ENCODE peak calls at places on chromosomes 4 and X, in ten cellular contexts. J, B, U, Y, Z, K, Q, O, P and H are unnamed samples.

GRCh38 chrX:15292861-15293260 is 22.6 kb downstream of the ASB11 start:
- DNase-seq in J (peak; percentile 12), B (no peak), U (no peak), Y (no peak), Z (no peak), K (no peak), Q (no peak), O (no peak), P (no peak), H (no peak)

GRCh38 chrX:149151805-149152757 is 353.0 kb downstream of the IDS start:
- DNase-seq in J (peak; percentile 91), B (no peak), U (no peak), Y (no peak), Z (no peak), K (peak; percentile 16), Q (peak; percentile 12), O (no peak), P (no peak), H (peak; percentile 90)

GRCh38 chrX:68365356-68365755 is 67.9 kb downstream of the OPHN1 start:
- DNase-seq in J (no peak), B (no peak), U (no peak), Y (no peak), Z (no peak), K (no peak), Q (no peak), O (no peak), P (no peak), H (peak; percentile 25)

GRCh38 chr4:107036602-107037151 is 564 bp upstream of the DKK2 start:
- DNase-seq in J (no peak), B (no peak), U (no peak), Y (no peak), Z (no peak), K (no peak), Q (no peak), O (no peak), P (no peak), H (no peak)

GRCh38 chrX:9710332-9710731 is 55.3 kb downstream of the GPR143 start:
- DNase-seq in J (no peak), B (no peak), U (no peak), Y (no peak), Z (no peak), K (no peak), Q (no peak), O (no peak), P (no peak), H (no peak)

GRCh38 chr4:165154482-165154881 is 41.8 kb upstream of the TMEM192 start:
- DNase-seq in J (no peak), B (no peak), U (no peak), Y (no peak), Z (no peak), K (no peak), Q (no peak), O (no peak), P (no peak), H (no peak)

GRCh38 chr4:119628281-119629141 is at the start of gene PDE5A:
- DNase-seq in J (peak; percentile 87), B (peak; percentile 82), U (peak; percentile 80), Y (peak; percentile 46), Z (peak; percentile 70), K (peak; percentile 54), Q (no peak), O (peak; percentile 87), P (peak; percentile 74), H (no peak)

GRCh38 chrX:29691044-29691443 is 524.3 kb upstream of the MAGEB2 start:
- DNase-seq in J (no peak), B (no peak), U (no peak), Y (no peak), Z (no peak), K (no peak), Q (no peak), O (no peak), P (no peak), H (no peak)

GRCh38 chr4:182604161-182604591 is 313.0 kb downstream of the DCTD start:
- DNase-seq in J (no peak), B (no peak), U (no peak), Y (no peak), Z (no peak), K (peak; percentile 11), Q (peak; percentile 67), O (no peak), P (no peak), H (peak; percentile 44)

GRCh38 chr4:119683518-119683917 is 54.9 kb upstream of the PDE5A start:
- DNase-seq in J (no peak), B (no peak), U (no peak), Y (no peak), Z (peak; percentile 37), K (peak; percentile 41), Q (peak; percentile 53), O (no peak), P (no peak), H (peak; percentile 24)

GRCh38 chr4:167020410-167020809 is 213.9 kb downstream of the SPOCK3 start:
- DNase-seq in J (no peak), B (no peak), U (no peak), Y (peak; percentile 5), Z (peak; percentile 11), K (no peak), Q (no peak), O (no peak), P (no peak), H (no peak)

GRCh38 chr4:185247151-185247550 is 37.8 kb downstream of the SNX25 start:
- DNase-seq in J (no peak), B (no peak), U (no peak), Y (no peak), Z (no peak), K (no peak), Q (no peak), O (no peak), P (no peak), H (no peak)

GRCh38 chr4:93659629-93660028 is 168.9 kb upstream of the ATOH1 start:
- DNase-seq in J (no peak), B (no peak), U (no peak), Y (no peak), Z (peak; percentile 1), K (no peak), Q (no peak), O (no peak), P (no peak), H (no peak)

GRCh38 chrX:68083510-68083909 is 349.8 kb downstream of the OPHN1 start:
- DNase-seq in J (no peak), B (no peak), U (no peak), Y (no peak), Z (no peak), K (no peak), Q (no peak), O (no peak), P (no peak), H (no peak)

GRCh38 chr4:156197216-156197615 is 243.6 kb upstream of the CTSO start:
- DNase-seq in J (no peak), B (no peak), U (no peak), Y (no peak), Z (no peak), K (no peak), Q (no peak), O (no peak), P (no peak), H (no peak)

GRCh38 chrX:42096262-42096939 is 173.0 kb upstream of the CASK start:
- DNase-seq in J (peak; percentile 76), B (no peak), U (no peak), Y (peak; percentile 5), Z (peak; percentile 77), K (peak; percentile 89), Q (peak; percentile 37), O (peak; percentile 62), P (peak; percentile 53), H (peak; percentile 36)

GRCh38 chr4:141058739-141059507 is 74.3 kb downstream of the RNF150 start:
- DNase-seq in J (no peak), B (no peak), U (no peak), Y (no peak), Z (no peak), K (peak; percentile 59), Q (peak; percentile 80), O (no peak), P (no peak), H (peak; percentile 64)

GRCh38 chr4:56283394-56283793 is 103.9 kb downstream of the AASDH start:
- DNase-seq in J (no peak), B (no peak), U (no peak), Y (no peak), Z (no peak), K (no peak), Q (no peak), O (no peak), P (no peak), H (no peak)
- H3K4me3 ChIP-seq in J (no peak overlapping the region), B (no peak overlapping the region), U (no peak overlapping the region), Y (no peak overlapping the region), Z (no peak overlapping the region), K (no peak overlapping the region), Q (no peak overlapping the region), O (no peak overlapping the region), P (no peak overlapping the region), H (no peak overlapping the region)

DNA sequence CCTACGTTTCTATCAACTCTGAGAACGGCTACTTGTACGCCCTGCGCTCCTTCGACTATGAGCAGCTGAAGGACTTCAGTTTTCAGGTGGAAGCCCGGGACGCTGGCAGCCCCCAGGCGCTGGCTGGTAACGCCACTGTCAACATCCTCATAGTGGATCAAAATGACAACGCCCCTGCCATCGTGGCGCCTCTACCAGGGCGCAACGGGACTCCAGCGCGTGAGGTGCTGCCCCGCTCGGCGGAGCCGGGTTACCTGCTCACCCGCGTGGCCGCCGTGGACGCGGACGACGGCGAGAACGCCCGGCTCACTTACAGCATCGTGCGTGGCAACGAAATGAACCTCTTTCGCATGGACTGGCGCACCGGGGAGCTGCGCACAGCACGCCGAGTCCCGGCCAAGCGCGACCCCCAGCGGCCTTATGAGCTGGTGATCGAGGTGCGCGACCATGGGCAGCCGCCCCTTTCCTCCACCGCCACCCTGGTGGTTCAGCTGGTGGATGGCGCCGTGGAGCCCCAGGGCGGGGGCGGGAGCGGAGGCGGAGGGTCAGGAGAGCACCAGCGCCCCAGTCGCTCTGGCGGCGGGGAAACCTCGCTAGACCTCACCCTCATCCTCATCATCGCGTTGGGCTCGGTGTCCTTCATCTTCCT is 2.7 kb downstream of the PCDH10 start:
- DNase-seq in J (no peak), B (no peak), U (no peak), Y (no peak), Z (peak; percentile 3), K (no peak), Q (no peak), O (peak; percentile 45), P (no peak), H (no peak)
- H3K4me3 ChIP-seq in J (no peak overlapping the region), B (no peak overlapping the region), U (peak overlapping the region; percentile 62), Y (no peak overlapping the region), Z (peak overlapping the region; percentile 35), K (peak overlapping the region; percentile 59), Q (peak overlapping the region; percentile 38), O (peak overlapping the region; percentile 44), P (peak overlapping the region; percentile 40), H (peak overlapping the region; percentile 66)

DNA sequence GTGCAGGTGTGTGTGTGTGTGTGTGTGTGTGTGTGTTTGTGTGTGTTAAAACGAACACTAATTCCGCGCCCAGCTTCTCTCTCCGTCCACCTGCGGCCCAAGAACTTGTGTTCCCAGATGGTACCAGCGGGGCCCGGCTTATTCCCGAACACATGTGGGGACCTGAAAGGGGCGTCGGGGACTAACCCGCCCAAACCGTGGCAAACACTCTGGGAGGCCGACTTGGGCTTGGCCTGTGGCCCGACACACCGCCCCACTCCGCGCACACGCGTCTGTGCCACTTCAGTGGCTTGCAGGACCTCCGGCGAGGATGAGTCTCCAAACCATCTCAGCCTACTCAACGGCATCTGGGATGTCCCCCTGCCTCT is 870 bp upstream of the HHIP start:
- DNase-seq in J (no peak), B (no peak), U (no peak), Y (no peak), Z (no peak), K (no peak), Q (no peak), O (no peak), P (peak; percentile 36), H (no peak)
- H3K4me3 ChIP-seq in J (no peak overlapping the region), B (peak overlapping the region; percentile 23), U (peak overlapping the region; percentile 65), Y (no peak overlapping the region), Z (peak overlapping the region; percentile 56), K (peak overlapping the region; percentile 60), Q (peak overlapping the region; percentile 72), O (peak overlapping the region; percentile 60), P (peak overlapping the region; percentile 43), H (peak overlapping the region; percentile 62)

GRCh38 chr4:41327770-41328169 is 71.0 kb downstream of the UCHL1 start:
- DNase-seq in J (no peak), B (no peak), U (no peak), Y (no peak), Z (no peak), K (no peak), Q (no peak), O (no peak), P (no peak), H (no peak)
- H3K4me3 ChIP-seq in J (no peak overlapping the region), B (no peak overlapping the region), U (no peak overlapping the region), Y (no peak overlapping the region), Z (no peak overlapping the region), K (no peak overlapping the region), Q (no peak overlapping the region), O (no peak overlapping the region), P (no peak overlapping the region), H (no peak overlapping the region)